ENCODE peak calls at places on chromosomes 7 and 10, in eight cellular contexts. One of them, this sample, is unnamed.

GRCh38 chr7:107048783-107049418 is 4.4 kb downstream of the PRKAR2B start:
- DNase-seq in fibroblast of mammary gland: no peak
- DNase-seq in KBM-7: no peak
- DNase-seq in fibroblast of pulmonary artery: no peak
- DNase-seq in AG20443: no peak
- DNase-seq in BJ: no peak
- DNase-seq in NCI-H187: no peak
- DNase-seq in glutamatergic neuron: no peak
- DNase-seq in this sample: no peak

GRCh38 chr10:70115948-70116682 is 16.5 kb downstream of the AIFM2 start:
- DNase-seq in BJ: no peak
- DNase-seq in NCI-H187: no peak
- DNase-seq in glutamatergic neuron: peak
- DNase-seq in fibroblast of pulmonary artery: peak
- DNase-seq in AG20443: peak
- DNase-seq in KBM-7: peak
- DNase-seq in fibroblast of mammary gland: peak
- DNase-seq in this sample: peak

GRCh38 chr7:1320616-1321289 is 88.1 kb downstream of the UNCX start:
- DNase-seq in NCI-H187: no peak
- DNase-seq in fibroblast of mammary gland: no peak
- DNase-seq in AG20443: no peak
- DNase-seq in KBM-7: no peak
- DNase-seq in fibroblast of pulmonary artery: no peak
- DNase-seq in BJ: no peak
- DNase-seq in glutamatergic neuron: peak
- DNase-seq in this sample: no peak

GRCh38 chr7:152601305-152601798 is 74.6 kb downstream of the XRCC2 start:
- DNase-seq in fibroblast of mammary gland: no peak
- DNase-seq in BJ: no peak
- DNase-seq in NCI-H187: no peak
- DNase-seq in KBM-7: no peak
- DNase-seq in glutamatergic neuron: no peak
- DNase-seq in AG20443: peak
- DNase-seq in fibroblast of pulmonary artery: no peak
- DNase-seq in this sample: no peak

GRCh38 chr10:126565871-126566270 is 104.6 kb downstream of the C10orf90 start:
- DNase-seq in KBM-7: no peak
- DNase-seq in fibroblast of pulmonary artery: no peak
- DNase-seq in glutamatergic neuron: no peak
- DNase-seq in AG20443: no peak
- DNase-seq in NCI-H187: no peak
- DNase-seq in fibroblast of mammary gland: no peak
- DNase-seq in BJ: no peak
- DNase-seq in this sample: no peak

GRCh38 chr10:62199584-62199983 is 69.1 kb downstream of the RTKN2 start:
- DNase-seq in BJ: no peak
- DNase-seq in fibroblast of mammary gland: no peak
- DNase-seq in AG20443: no peak
- DNase-seq in KBM-7: no peak
- DNase-seq in fibroblast of pulmonary artery: peak
- DNase-seq in glutamatergic neuron: no peak
- DNase-seq in NCI-H187: no peak
- DNase-seq in this sample: no peak

GRCh38 chr7:25770670-25771069 is 381.3 kb upstream of the NFE2L3 start:
- DNase-seq in KBM-7: no peak
- DNase-seq in fibroblast of pulmonary artery: no peak
- DNase-seq in AG20443: no peak
- DNase-seq in BJ: no peak
- DNase-seq in NCI-H187: no peak
- DNase-seq in glutamatergic neuron: no peak
- DNase-seq in fibroblast of mammary gland: no peak
- DNase-seq in this sample: no peak

GRCh38 chr7:103504505-103505135 is 58.6 kb upstream of the SLC26A5 start:
- DNase-seq in glutamatergic neuron: no peak
- DNase-seq in KBM-7: no peak
- DNase-seq in BJ: no peak
- DNase-seq in fibroblast of pulmonary artery: no peak
- DNase-seq in NCI-H187: no peak
- DNase-seq in AG20443: no peak
- DNase-seq in fibroblast of mammary gland: no peak
- DNase-seq in this sample: no peak

GRCh38 chr10:89837173-89838001 is 136.0 kb downstream of the KIF20B start:
- DNase-seq in BJ: no peak
- DNase-seq in glutamatergic neuron: no peak
- DNase-seq in KBM-7: no peak
- DNase-seq in AG20443: peak
- DNase-seq in fibroblast of pulmonary artery: peak
- DNase-seq in NCI-H187: no peak
- DNase-seq in fibroblast of mammary gland: peak
- DNase-seq in this sample: peak

GRCh38 chr10:23174974-23175512 is 17.1 kb upstream of the PTF1A start:
- DNase-seq in KBM-7: no peak
- DNase-seq in NCI-H187: no peak
- DNase-seq in AG20443: no peak
- DNase-seq in BJ: no peak
- DNase-seq in fibroblast of pulmonary artery: no peak
- DNase-seq in glutamatergic neuron: no peak
- DNase-seq in fibroblast of mammary gland: no peak
- DNase-seq in this sample: no peak

GRCh38 chr7:134866581-134866980 is 87.1 kb downstream of the CALD1 start:
- DNase-seq in NCI-H187: no peak
- DNase-seq in BJ: no peak
- DNase-seq in fibroblast of mammary gland: peak
- DNase-seq in glutamatergic neuron: no peak
- DNase-seq in AG20443: peak
- DNase-seq in fibroblast of pulmonary artery: peak
- DNase-seq in KBM-7: no peak
- DNase-seq in this sample: no peak

GRCh38 chr10:114719311-114719710 is 61.2 kb upstream of the ABLIM1 start:
- DNase-seq in glutamatergic neuron: no peak
- DNase-seq in BJ: no peak
- DNase-seq in AG20443: no peak
- DNase-seq in fibroblast of mammary gland: no peak
- DNase-seq in KBM-7: no peak
- DNase-seq in fibroblast of pulmonary artery: no peak
- DNase-seq in NCI-H187: peak
- DNase-seq in this sample: no peak

This sample was measured in A673.